ENCODE peak calls at places on chromosomes 5 and 9, in five cellular contexts. C, M, I, R and Q are unnamed samples. For H3K4me1, the result is how much of the 10 kb centered on the place peaks cover.

GRCh38 chr5:93790401-93790800 is 49.0 kb upstream of the POU5F2 start:
- DNase-seq in I (peak), C (peak), R (no peak), M (no peak), Q (no peak)

GRCh38 chr5:21688655-21689054 is 1164.5 kb downstream of the CDH12 start:
- DNase-seq in I (peak), M (no peak), C (peak), R (no peak), Q (no peak)

GRCh38 chr5:166595274-166595951 is 1696.0 kb upstream of the WWC1 start:
- DNase-seq in M (peak), R (no peak), C (no peak), I (no peak), Q (peak)

GRCh38 chr5:108924457-108924961 is 176.8 kb downstream of the FER start:
- DNase-seq in R (peak), C (no peak), M (peak), I (peak), Q (peak)

GRCh38 chr9:131695366-131696162 is 44.3 kb downstream of the RAPGEF1 start:
- DNase-seq in M (no peak), I (no peak), C (no peak), R (no peak), Q (no peak)

GRCh38 chr5:119570935-119571334 is 58.4 kb upstream of the FAM170A start:
- DNase-seq in C (no peak), I (no peak), M (no peak), R (no peak), Q (no peak)

GRCh38 chr9:107794259-107794658 is 304.7 kb upstream of the KLF4 start:
- DNase-seq in C (no peak), R (no peak), I (peak), M (no peak), Q (no peak)

GRCh38 chr5:122723606-122724352 is 51.1 kb upstream of the SNX2 start:
- DNase-seq in M (peak), I (peak), R (no peak), C (peak), Q (no peak)

GRCh38 chr5:74954919-74955318 is 88.7 kb upstream of the FAM169A start:
- DNase-seq in M (no peak), I (peak), C (peak), R (no peak), Q (no peak)

GRCh38 chr5:138463335-138464017 is 1.8 kb upstream of the EGR1 start:
- DNase-seq in R (no peak), M (no peak), C (no peak), I (no peak), Q (peak)

GRCh38 chr9:123923377-123923776 is 6.5 kb downstream of the DENND1A start:
- DNase-seq in R (no peak), C (no peak), I (no peak), M (no peak), Q (no peak)

GRCh38 chr9:8649157-8649556 is 849.6 kb upstream of the DMAC1 start:
- DNase-seq in I (no peak), M (no peak), R (no peak), C (no peak), Q (no peak)

GRCh38 chr9:127583605-127584053 is 28.4 kb upstream of the STXBP1 start:
- DNase-seq in I (peak), C (peak), R (no peak), M (no peak), Q (no peak)

GRCh38 chr9:15738011-15738410 is 185.2 kb downstream of the CCDC171 start:
- DNase-seq in C (no peak), M (no peak), I (no peak), R (no peak), Q (no peak)

GRCh38 chr5:113510836-113511451 is 2.5 kb upstream of the YTHDC2 start:
- DNase-seq in R (peak), I (peak), C (peak), M (peak), Q (peak)

GRCh38 chr5:56513141-56513540 is 280.0 kb upstream of the ANKRD55 start:
- DNase-seq in I (no peak), R (no peak), C (no peak), M (no peak), Q (no peak)

GRCh38 chr5:10675177-10675700 is 85.8 kb downstream of the DAP start:
- DNase-seq in I (no peak), R (no peak), M (no peak), C (no peak), Q (no peak)

GRCh38 chr9:86407022-86407421 is 52.8 kb upstream of the TUT7 start:
- DNase-seq in M (peak), C (peak), R (no peak), I (peak), Q (no peak)

GRCh38 chr9:110728058-110728457 is 59.5 kb downstream of the MUSK start:
- DNase-seq in C (no peak), M (no peak), R (no peak), I (no peak), Q (peak)

GRCh38 chr5:79205965-79206364 is 30.0 kb upstream of the JMY start:
- DNase-seq in C (no peak), R (no peak), M (no peak), I (no peak), Q (no peak)

GRCh38 chr5:90641528-90641927 is 82.9 kb downstream of the ADGRV1 start:
- DNase-seq in R (no peak), M (peak), I (no peak), C (no peak), Q (no peak)

GRCh38 chr5:1280177-1281037 is 14.5 kb downstream of the TERT start:
- DNase-seq in R (no peak), M (no peak), I (no peak), C (no peak), Q (no peak)

GRCh38 chr5:54718647-54719046 is 201.1 kb downstream of the SNX18 start:
- DNase-seq in I (no peak), C (no peak), R (no peak), M (no peak), Q (no peak)

GRCh38 chr5:36607114-36607561 is 732 bp downstream of the SLC1A3 start:
- DNase-seq in C (peak), R (peak), I (peak), M (no peak), Q (peak)

GRCh38 chr5:117999939-118000549 is 988.3 kb downstream of the DTWD2 start:
- DNase-seq in R (no peak), C (no peak), M (peak), I (no peak), Q (no peak)

GRCh38 chr9:113658565-113658935 is 195.0 kb downstream of the RGS3 start:
- DNase-seq in R (no peak), M (no peak), I (no peak), C (no peak), Q (no peak)

GRCh38 chr5:59236448-59236847 is 653.6 kb downstream of the RAB3C start:
- DNase-seq in I (no peak), R (no peak), M (no peak), C (no peak), Q (no peak)

GRCh38 chr9:13023498-13023897 is 248.7 kb downstream of the LURAP1L start:
- DNase-seq in I (peak), R (no peak), M (no peak), C (peak), Q (no peak)

GRCh38 chr5:78075301-78075700 is 219.2 kb downstream of the AP3B1 start:
- DNase-seq in C (no peak), R (no peak), I (no peak), M (no peak), Q (no peak)

GRCh38 chr9:124183772-124184171 is 74.0 kb upstream of the NEK6 start:
- DNase-seq in R (no peak), M (no peak), C (no peak), I (no peak), Q (no peak)

GRCh38 chr9:16442622-16443021 is 427.8 kb downstream of the BNC2 start:
- DNase-seq in M (no peak), R (no peak), I (peak), C (peak), Q (peak)

GRCh38 chr9:124399323-124399962 is 15.8 kb downstream of the PSMB7 start:
- DNase-seq in C (peak), M (no peak), R (no peak), I (no peak), Q (peak)

GRCh38 chr5:112917453-112918005 is 4.5 kb downstream of the REEP5 start:
- DNase-seq in R (no peak), C (no peak), M (no peak), I (peak), Q (peak)

GRCh38 chr9:15357050-15357653 is 50.1 kb upstream of the TTC39B start:
- DNase-seq in R (no peak), C (no peak), I (no peak), M (no peak), Q (peak)

GRCh38 chr5:169299146-169299545 is 1.8 kb downstream of the SLIT3 start:
- DNase-seq in I (no peak), R (no peak), C (peak), M (no peak), Q (no peak)

GRCh38 chr9:137385061-137385655 is 37.8 kb downstream of the EXD3 start:
- DNase-seq in R (no peak), C (no peak), I (no peak), M (no peak), Q (no peak)
- H3K4me1 ChIP-seq in R (under half), C (under half), I (under half), M (under half), Q (under half)

DNA sequence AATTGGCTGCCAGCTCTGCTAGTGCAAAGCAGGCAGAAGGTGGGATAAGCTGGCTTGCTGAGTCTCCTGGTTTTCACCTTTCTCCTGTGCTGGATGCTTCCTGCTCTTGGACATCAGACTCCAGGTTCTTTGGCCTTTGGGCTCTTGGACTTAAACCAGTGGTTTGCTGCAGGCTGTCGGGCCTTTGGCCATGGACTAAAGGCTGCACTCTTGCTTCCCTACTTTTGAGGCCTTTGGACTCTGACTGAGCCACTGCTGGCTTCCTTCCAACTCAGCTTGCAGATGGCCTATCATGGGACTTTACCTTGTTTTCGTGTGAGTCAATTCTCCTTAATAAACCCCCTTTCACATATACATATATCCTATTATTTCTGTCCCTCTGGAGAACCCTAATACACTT is 1293.9 kb upstream of the CDH6 start:
- DNase-seq in C (no peak), I (no peak), M (no peak), R (no peak), Q (no peak)
- H2AFZ ChIP-seq in C (no peak), I (no peak), M (no peak), R (no peak), Q (no peak)

GRCh38 chr9:109319631-109320233 is 1.1 kb downstream of the EPB41L4B start:
- DNase-seq in M (peak), I (no peak), C (no peak), R (no peak), Q (peak)
- TF ChIP-seq EZH2 in M (no peak), I (no peak), C (no peak), R (no peak), Q (peak)

GRCh38 chr5:53029608-53030007 is 40.5 kb downstream of the ITGA2 start:
- DNase-seq in I (peak), R (no peak), C (no peak), M (no peak), Q (no peak)
- H3K4me1 ChIP-seq in I (half or more), R (under half), C (half or more), M (under half), Q (under half)

GRCh38 chr9:105066265-105066865 is 138.4 kb upstream of the ABCA1 start:
- DNase-seq in R (no peak), C (peak), I (no peak), M (no peak), Q (no peak)
- H2AFZ ChIP-seq in R (no peak), C (peak), I (no peak), M (no peak), Q (no peak)

DNA sequence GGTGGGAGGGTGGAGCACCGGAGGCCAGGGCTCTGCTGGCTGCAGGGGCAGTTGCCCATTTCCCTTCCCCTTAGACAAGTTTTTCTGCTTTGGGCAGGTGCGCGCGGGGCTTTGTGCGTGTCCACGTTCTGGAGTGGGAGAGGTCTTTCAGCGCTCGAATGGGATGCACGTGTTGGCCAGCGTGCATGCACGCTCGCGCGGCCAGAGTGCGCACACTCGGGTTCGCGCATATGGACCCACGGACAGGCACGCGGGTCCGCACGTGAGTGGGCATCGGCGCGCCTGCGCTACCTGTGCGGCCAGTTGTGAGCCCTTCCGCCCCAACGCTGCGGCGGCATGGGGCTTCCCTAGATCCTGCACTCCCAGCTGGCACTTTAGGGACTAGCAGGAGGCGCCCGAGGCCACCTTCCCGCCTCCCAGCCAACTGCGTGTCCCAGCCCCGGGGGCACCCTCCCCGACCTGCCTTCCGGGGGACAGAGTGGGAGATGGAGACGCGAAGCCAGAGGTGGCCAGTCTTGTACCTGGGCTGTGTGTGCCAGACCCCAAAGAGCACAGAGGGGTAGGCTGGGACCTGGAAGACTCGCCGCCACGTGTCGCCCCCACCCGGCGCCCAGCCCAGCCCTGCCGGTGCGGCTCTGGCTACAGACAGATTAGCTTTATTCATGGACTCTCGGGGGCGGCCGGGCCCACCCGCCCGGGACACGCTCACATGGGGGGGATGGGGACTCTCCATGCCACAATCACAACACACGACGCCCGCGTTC is 9.8 kb upstream of the GPRIN1 start:
- DNase-seq in R (no peak), I (no peak), M (no peak), C (no peak), Q (no peak)
- TF ChIP-seq EZH2 in R (no peak), I (no peak), M (no peak), C (peak), Q (peak)

GRCh38 chr9:38172601-38173000 is 103.6 kb upstream of the SHB start:
- DNase-seq in I (no peak), M (no peak), C (no peak), R (no peak), Q (peak)
- H3K4me1 ChIP-seq in I (under half), M (under half), C (under half), R (under half), Q (under half)